ENCODE peak calls at places on chromosomes 1 and 21, in five cellular contexts. One of them, this sample, is unnamed.
A peak's percentile ranks its signal among the peaks of the same experiment; 100 is the strongest.

GRCh38 chr1:16189921-16190499 is 22.4 kb downstream of the ARHGEF19 start:
- DNase-seq in HepG2: no peak
- DNase-seq in K562: no peak
- DNase-seq in GM12878: no peak
- DNase-seq in A549: no peak
- DNase-seq in this sample: no peak

GRCh38 chr1:18536943-18537342 is 56.2 kb downstream of the KLHDC7A start:
- DNase-seq in HepG2: no peak
- DNase-seq in GM12878: no peak
- DNase-seq in K562: no peak
- DNase-seq in A549: no peak
- DNase-seq in this sample: no peak

GRCh38 chr1:29121516-29121937 is 2.2 kb downstream of the TMEM200B start:
- DNase-seq in HepG2: no peak
- DNase-seq in GM12878: no peak
- DNase-seq in A549: no peak
- DNase-seq in K562: no peak
- DNase-seq in this sample: no peak

GRCh38 chr1:228798047-228798446 is 62.8 kb downstream of the RHOU start:
- DNase-seq in GM12878: no peak
- DNase-seq in K562: no peak
- DNase-seq in A549: no peak
- DNase-seq in HepG2: no peak
- DNase-seq in this sample: no peak

GRCh38 chr1:61781151-61781550 is 38.9 kb downstream of the PATJ start:
- DNase-seq in HepG2: no peak
- DNase-seq in K562: peak; percentile 30
- DNase-seq in A549: no peak
- DNase-seq in GM12878: no peak
- DNase-seq in this sample: no peak

GRCh38 chr1:36258960-36259344 is 34.7 kb downstream of the THRAP3 start:
- DNase-seq in HepG2: no peak
- DNase-seq in GM12878: no peak
- DNase-seq in A549: no peak
- DNase-seq in K562: no peak
- DNase-seq in this sample: peak; percentile 36

GRCh38 chr1:43912607-43913006 is 21.0 kb upstream of the ARTN start:
- DNase-seq in A549: no peak
- DNase-seq in HepG2: no peak
- DNase-seq in GM12878: no peak
- DNase-seq in K562: no peak
- DNase-seq in this sample: peak; percentile 74

GRCh38 chr1:230414102-230414501 is 12.0 kb downstream of the PGBD5 start:
- DNase-seq in A549: no peak
- DNase-seq in HepG2: no peak
- DNase-seq in K562: no peak
- DNase-seq in GM12878: no peak
- DNase-seq in this sample: no peak

GRCh38 chr21:41647806-41648561 is 118.9 kb downstream of the RIPK4 start:
- DNase-seq in GM12878: no peak
- DNase-seq in HepG2: no peak
- DNase-seq in K562: no peak
- DNase-seq in A549: no peak
- DNase-seq in this sample: no peak

GRCh38 chr1:12059722-12060464 is 3.2 kb upstream of the TNFRSF8 start:
- DNase-seq in A549: no peak
- DNase-seq in HepG2: no peak
- DNase-seq in GM12878: no peak
- DNase-seq in K562: no peak
- DNase-seq in this sample: no peak

GRCh38 chr1:27726173-27726793 is 522 bp downstream of the FAM76A start:
- DNase-seq in HepG2: peak; percentile 49
- DNase-seq in K562: peak; percentile 77
- DNase-seq in GM12878: no peak
- DNase-seq in A549: peak; percentile 32
- DNase-seq in this sample: peak; percentile 20

GRCh38 chr1:39614488-39614887 is 25.0 kb downstream of the HEYL start:
- DNase-seq in GM12878: no peak
- DNase-seq in HepG2: no peak
- DNase-seq in K562: no peak
- DNase-seq in A549: no peak
- DNase-seq in this sample: no peak

GRCh38 chr1:38662141-38662540 is 197.4 kb downstream of the RRAGC start:
- DNase-seq in A549: no peak
- DNase-seq in K562: no peak
- DNase-seq in HepG2: no peak
- DNase-seq in GM12878: no peak
- DNase-seq in this sample: no peak

GRCh38 chr1:38833146-38833545 is 26.4 kb downstream of the RRAGC start:
- DNase-seq in HepG2: no peak
- DNase-seq in K562: no peak
- DNase-seq in A549: no peak
- DNase-seq in GM12878: no peak
- DNase-seq in this sample: no peak

GRCh38 chr1:53306168-53306567 is 21.7 kb downstream of the LRP8 start:
- DNase-seq in HepG2: no peak
- DNase-seq in K562: no peak
- DNase-seq in GM12878: no peak
- DNase-seq in A549: no peak
- DNase-seq in this sample: no peak

GRCh38 chr1:211133841-211134669 is at the start of gene KCNH1:
- DNase-seq in K562: peak; percentile 91
- DNase-seq in A549: peak; percentile 86
- DNase-seq in GM12878: peak; percentile 7
- DNase-seq in HepG2: peak; percentile 62
- DNase-seq in this sample: peak; percentile 69

GRCh38 chr1:184359909-184360308 is 26.9 kb upstream of the C1orf21 start:
- DNase-seq in K562: no peak
- DNase-seq in HepG2: no peak
- DNase-seq in A549: no peak
- DNase-seq in GM12878: no peak
- DNase-seq in this sample: no peak

GRCh38 chr1:61353797-61354406 is 271.5 kb downstream of the NFIA start:
- DNase-seq in K562: no peak
- DNase-seq in GM12878: no peak
- DNase-seq in HepG2: no peak
- DNase-seq in A549: no peak
- DNase-seq in this sample: no peak

GRCh38 chr1:1429671-1430073 is 5.8 kb upstream of the VWA1 start:
- DNase-seq in GM12878: no peak
- DNase-seq in A549: peak; percentile 14
- DNase-seq in K562: no peak
- DNase-seq in HepG2: peak; percentile 71
- DNase-seq in this sample: peak; percentile 27

GRCh38 chr1:193533883-193534282 is 347.5 kb upstream of the B3GALT2 start:
- DNase-seq in HepG2: no peak
- DNase-seq in K562: no peak
- DNase-seq in A549: no peak
- DNase-seq in GM12878: no peak
- DNase-seq in this sample: no peak

GRCh38 chr1:248858096-248858890 is 592 bp downstream of the ZNF692 start:
- DNase-seq in K562: peak; percentile 87
- DNase-seq in A549: peak; percentile 59
- DNase-seq in HepG2: peak; percentile 63
- DNase-seq in GM12878: no peak
- DNase-seq in this sample: peak; percentile 64

GRCh38 chr1:149945206-149945605 is 8.5 kb upstream of the MTMR11 start:
- DNase-seq in HepG2: no peak
- DNase-seq in K562: no peak
- DNase-seq in A549: no peak
- DNase-seq in GM12878: no peak
- DNase-seq in this sample: no peak

GRCh38 chr1:168958562-168959289 is 147.8 kb upstream of the ATP1B1 start:
- DNase-seq in K562: no peak
- DNase-seq in GM12878: no peak
- DNase-seq in A549: no peak
- DNase-seq in HepG2: no peak
- DNase-seq in this sample: no peak

GRCh38 chr1:181131255-181131901 is 42.9 kb downstream of the IER5 start:
- DNase-seq in HepG2: no peak
- DNase-seq in A549: no peak
- DNase-seq in GM12878: no peak
- DNase-seq in K562: peak; percentile 35
- DNase-seq in this sample: no peak

GRCh38 chr21:27129215-27129614 is 162.3 kb upstream of the ADAMTS5 start:
- DNase-seq in K562: no peak
- DNase-seq in GM12878: no peak
- DNase-seq in A549: no peak
- DNase-seq in HepG2: no peak
- DNase-seq in this sample: no peak

GRCh38 chr21:27130152-27130551 is 163.3 kb upstream of the ADAMTS5 start:
- DNase-seq in K562: no peak
- DNase-seq in HepG2: no peak
- DNase-seq in A549: no peak
- DNase-seq in GM12878: no peak
- DNase-seq in this sample: no peak

GRCh38 chr21:27129694-27130093 is 162.8 kb upstream of the ADAMTS5 start:
- DNase-seq in HepG2: no peak
- DNase-seq in A549: no peak
- DNase-seq in GM12878: no peak
- DNase-seq in K562: no peak
- DNase-seq in this sample: no peak

DNA sequence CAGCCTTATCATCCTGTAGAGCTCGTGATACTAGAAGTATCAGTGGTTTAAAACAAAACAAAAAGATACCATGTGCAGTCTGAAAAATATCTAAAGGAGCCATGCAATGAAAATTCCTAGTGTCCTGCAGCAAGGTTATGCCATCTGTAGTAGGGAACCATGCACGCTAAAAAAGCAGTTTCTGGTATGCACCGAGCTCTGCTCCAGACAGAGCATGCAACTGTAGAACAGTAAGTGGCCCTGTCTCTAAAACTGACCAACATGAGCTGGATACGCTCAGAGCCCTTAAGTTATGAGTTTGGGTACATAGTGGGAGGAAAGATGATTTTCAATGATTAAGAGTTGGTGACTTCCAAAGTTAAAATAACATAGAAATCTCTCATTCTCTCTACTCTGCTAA is 159.3 kb upstream of the ADAMTS5 start:
- DNase-seq in HepG2: no peak
- DNase-seq in A549: no peak
- DNase-seq in GM12878: no peak
- DNase-seq in K562: no peak
- DNase-seq in this sample: no peak
- TF ChIP-seq USF2 in HepG2: no peak
- TF ChIP-seq USF2 in A549: no peak
- TF ChIP-seq USF2 in GM12878: no peak
- TF ChIP-seq USF2 in K562: no peak
- TF ChIP-seq USF2 in this sample: no peak

DNA sequence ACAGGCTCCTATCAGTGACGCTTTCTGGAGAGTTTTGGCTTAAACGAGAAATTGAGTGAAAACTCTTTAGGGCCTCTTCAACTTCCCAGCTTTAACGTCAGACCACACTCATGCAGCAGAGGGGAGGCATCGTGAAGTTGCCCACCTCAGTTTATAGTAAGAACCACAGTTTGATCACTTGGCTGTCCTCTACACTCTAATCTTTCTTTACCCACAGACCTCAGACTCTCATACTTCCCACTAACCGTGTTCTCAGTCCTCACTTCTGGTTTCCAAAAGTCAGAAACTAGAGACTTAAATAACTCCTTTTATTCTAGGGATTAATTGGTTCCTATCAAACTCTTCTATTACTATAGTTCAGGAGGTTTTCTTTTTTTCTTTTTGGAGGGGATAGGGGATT is 302.2 kb downstream of the NTNG1 start:
- DNase-seq in K562: no peak
- DNase-seq in A549: no peak
- DNase-seq in GM12878: no peak
- DNase-seq in HepG2: no peak
- DNase-seq in this sample: no peak
- H3K4me2 ChIP-seq in K562: no peak overlapping the region
- H3K4me2 ChIP-seq in A549: no peak overlapping the region
- H3K4me2 ChIP-seq in GM12878: no peak overlapping the region
- H3K4me2 ChIP-seq in HepG2: no peak overlapping the region
- H3K4me2 ChIP-seq in this sample: no peak overlapping the region

GRCh38 chr21:38979271-38980196 is 173.8 kb downstream of the ETS2 start:
- DNase-seq in A549: no peak
- DNase-seq in GM12878: no peak
- DNase-seq in K562: no peak
- DNase-seq in HepG2: no peak
- DNase-seq in this sample: peak; percentile 70
- TF ChIP-seq BHLHE40 in A549: no peak
- TF ChIP-seq BHLHE40 in GM12878: no peak
- TF ChIP-seq BHLHE40 in K562: no peak
- TF ChIP-seq BHLHE40 in HepG2: no peak
- TF ChIP-seq BHLHE40 in this sample: peak; percentile 10

GRCh38 chr1:221457706-221458429 is 284.0 kb downstream of the DUSP10 start:
- DNase-seq in GM12878: no peak
- DNase-seq in K562: no peak
- DNase-seq in HepG2: no peak
- DNase-seq in A549: no peak
- DNase-seq in this sample: peak; percentile 45
- TF ChIP-seq USF2 in GM12878: no peak
- TF ChIP-seq USF2 in K562: no peak
- TF ChIP-seq USF2 in HepG2: no peak
- TF ChIP-seq USF2 in A549: no peak
- TF ChIP-seq USF2 in this sample: no peak

GRCh38 chr1:162564762-162565218 is 3.3 kb downstream of the UAP1 start:
- DNase-seq in K562: peak; percentile 62
- DNase-seq in HepG2: no peak
- DNase-seq in GM12878: no peak
- DNase-seq in A549: no peak
- DNase-seq in this sample: peak; percentile 13
- H3K4me2 ChIP-seq in K562: peak overlapping the region; percentile 93
- H3K4me2 ChIP-seq in HepG2: peak overlapping the region; percentile 90
- H3K4me2 ChIP-seq in GM12878: peak overlapping the region; percentile 27
- H3K4me2 ChIP-seq in A549: no peak overlapping the region
- H3K4me2 ChIP-seq in this sample: peak overlapping the region; percentile 50

GRCh38 chr1:155858805-155859233 is 548 bp upstream of the SYT11 start:
- DNase-seq in A549: no peak
- DNase-seq in GM12878: no peak
- DNase-seq in HepG2: no peak
- DNase-seq in K562: peak; percentile 20
- DNase-seq in this sample: no peak
- TF ChIP-seq BHLHE40 in A549: no peak
- TF ChIP-seq BHLHE40 in GM12878: no peak
- TF ChIP-seq BHLHE40 in HepG2: no peak
- TF ChIP-seq BHLHE40 in K562: no peak
- TF ChIP-seq BHLHE40 in this sample: no peak

DNA sequence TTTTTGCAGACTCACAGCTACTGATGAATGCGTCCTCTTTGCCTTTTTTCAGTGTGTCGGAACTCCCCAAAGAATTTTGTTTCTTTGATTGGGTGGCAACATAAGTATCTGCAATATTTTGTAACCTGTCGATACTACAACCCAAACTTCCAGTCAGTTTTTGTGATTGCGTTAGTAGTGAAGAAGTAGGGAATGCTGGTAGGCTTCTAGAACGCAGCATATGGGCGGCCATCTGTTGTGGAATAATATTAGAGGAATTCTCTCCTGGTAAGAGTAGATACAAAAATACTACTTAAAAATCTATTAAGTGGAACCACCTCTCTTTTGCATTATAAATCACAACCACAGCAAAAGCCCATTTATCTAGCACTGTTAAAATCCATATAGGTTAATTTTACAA is 107.4 kb downstream of the LYST start:
- DNase-seq in GM12878: no peak
- DNase-seq in HepG2: no peak
- DNase-seq in K562: no peak
- DNase-seq in A549: no peak
- DNase-seq in this sample: no peak
- TF ChIP-seq USF2 in GM12878: no peak
- TF ChIP-seq USF2 in HepG2: no peak
- TF ChIP-seq USF2 in K562: no peak
- TF ChIP-seq USF2 in A549: no peak
- TF ChIP-seq USF2 in this sample: no peak

GRCh38 chr1:2499260-2499659 is 23.2 kb downstream of the PLCH2 start:
- DNase-seq in K562: no peak
- DNase-seq in GM12878: no peak
- DNase-seq in A549: no peak
- DNase-seq in HepG2: no peak
- DNase-seq in this sample: no peak
- H3K4me2 ChIP-seq in K562: no peak overlapping the region
- H3K4me2 ChIP-seq in GM12878: no peak overlapping the region
- H3K4me2 ChIP-seq in A549: no peak overlapping the region
- H3K4me2 ChIP-seq in HepG2: no peak overlapping the region
- H3K4me2 ChIP-seq in this sample: no peak overlapping the region